ENCODE peak calls at places on chromosomes 6 and 20, in nine cellular contexts. U is lower lobe of right lung; K is PC-9; O is ovary; S is fibroblast of lung; C is heart right ventricle; G is CD4-positive, alpha-beta memory T cell; H is left lung; A is tibial nerve. W is an unnamed sample.

GRCh38 chr6:148335582-148335981 is 7.1 kb upstream of the SASH1 start:
- DNase-seq in U (no peak), K (peak; percentile 61), O (no peak), S (no peak), C (no peak), G (no peak), H (no peak), A (no peak), W (no peak)

GRCh38 chr6:42106663-42107023 is 35.8 kb downstream of the C6orf132 start:
- DNase-seq in U (no peak), K (no peak), O (no peak), S (no peak), C (no peak), G (no peak), H (no peak), A (no peak), W (no peak)

GRCh38 chr20:32110173-32110704 is 725 bp downstream of the TM9SF4 start:
- DNase-seq in U (no peak), K (no peak), O (no peak), S (no peak), C (no peak), G (no peak), H (no peak), A (no peak), W (no peak)

GRCh38 chr6:19834858-19835257 is 2.3 kb upstream of the ID4 start:
- DNase-seq in U (no peak), K (no peak), O (no peak), S (no peak), C (no peak), G (no peak), H (no peak), A (no peak), W (no peak)

GRCh38 chr6:138004423-138005287 is 102.6 kb downstream of the PERP start:
- DNase-seq in U (no peak), K (peak; percentile 57), O (no peak), S (peak; percentile 27), C (peak; percentile 13), G (peak; percentile 14), H (no peak), A (no peak), W (no peak)

GRCh38 chr6:35469711-35470662 is 1.8 kb downstream of the RPL10A start:
- DNase-seq in U (no peak), K (peak; percentile 49), O (peak; percentile 69), S (peak; percentile 34), C (no peak), G (no peak), H (no peak), A (no peak), W (peak; percentile 33)

GRCh38 chr6:3457710-3458605 is 1.1 kb upstream of the SLC22A23 start:
- DNase-seq in U (peak; percentile 68), K (peak; percentile 55), O (no peak), S (peak; percentile 11), C (peak; percentile 7), G (peak; percentile 13), H (no peak), A (no peak), W (no peak)

GRCh38 chr6:7973603-7974002 is 63.0 kb upstream of the TXNDC5 start:
- DNase-seq in U (no peak), K (peak; percentile 67), O (no peak), S (no peak), C (no peak), G (no peak), H (no peak), A (no peak), W (no peak)

GRCh38 chr6:126650931-126651330 is 311.0 kb downstream of the CENPW start:
- DNase-seq in U (no peak), K (no peak), O (no peak), S (peak; percentile 46), C (no peak), G (no peak), H (no peak), A (no peak), W (no peak)

GRCh38 chr6:133741375-133741861 is 147.5 kb upstream of the TCF21 start:
- DNase-seq in U (no peak), K (peak; percentile 89), O (no peak), S (peak; percentile 49), C (no peak), G (no peak), H (no peak), A (no peak), W (no peak)

GRCh38 chr6:170186006-170186908 is 104.6 kb downstream of the DLL1 start:
- DNase-seq in U (no peak), K (no peak), O (peak; percentile 15), S (no peak), C (no peak), G (no peak), H (no peak), A (no peak), W (no peak)

GRCh38 chr6:81834141-81834621 is 81.7 kb upstream of the TENT5A start:
- DNase-seq in U (no peak), K (no peak), O (peak; percentile 66), S (peak; percentile 13), C (peak; percentile 69), G (no peak), H (no peak), A (no peak), W (no peak)

GRCh38 chr6:6856538-6857523 is 250.9 kb upstream of the RREB1 start:
- DNase-seq in U (peak; percentile 83), K (peak; percentile 92), O (no peak), S (peak; percentile 56), C (peak; percentile 70), G (peak; percentile 6), H (peak; percentile 85), A (peak; percentile 39), W (peak; percentile 89)

GRCh38 chr20:58349586-58349985 is 39.4 kb upstream of the VAPB start:
- DNase-seq in U (no peak), K (peak; percentile 61), O (no peak), S (peak; percentile 79), C (no peak), G (no peak), H (no peak), A (no peak), W (no peak)

GRCh38 chr6:140079328-140079727 is 704.9 kb upstream of the CITED2 start:
- DNase-seq in U (no peak), K (peak; percentile 15), O (peak; percentile 40), S (peak; percentile 87), C (peak; percentile 37), G (no peak), H (no peak), A (no peak), W (no peak)

GRCh38 chr20:48425776-48426175 is 402.0 kb downstream of the PREX1 start:
- DNase-seq in U (no peak), K (no peak), O (no peak), S (no peak), C (no peak), G (no peak), H (no peak), A (no peak), W (no peak)

GRCh38 chr20:13990465-13990864 is at the start of gene SEL1L2:
- DNase-seq in U (no peak), K (no peak), O (no peak), S (no peak), C (no peak), G (no peak), H (no peak), A (no peak), W (no peak)

GRCh38 chr20:49501917-49502316 is 19.4 kb upstream of the KCNB1 start:
- DNase-seq in U (no peak), K (no peak), O (no peak), S (peak; percentile 10), C (no peak), G (no peak), H (no peak), A (no peak), W (no peak)

GRCh38 chr6:89951574-89952360 is 57.5 kb downstream of the GJA10 start:
- DNase-seq in U (no peak), K (no peak), O (peak; percentile 51), S (peak; percentile 14), C (no peak), G (no peak), H (no peak), A (no peak), W (no peak)

GRCh38 chr6:4973972-4974885 is 29.6 kb downstream of the RPP40 start:
- DNase-seq in U (no peak), K (no peak), O (peak; percentile 53), S (peak; percentile 72), C (peak; percentile 8), G (no peak), H (no peak), A (no peak), W (no peak)

GRCh38 chr6:23446394-23447001 is 679.5 kb upstream of the NRSN1 start:
- DNase-seq in U (no peak), K (no peak), O (no peak), S (peak; percentile 78), C (peak; percentile 7), G (no peak), H (no peak), A (no peak), W (no peak)

GRCh38 chr6:158642805-158643489 is 1.6 kb downstream of the DYNLT1 start:
- DNase-seq in U (no peak), K (no peak), O (no peak), S (no peak), C (no peak), G (peak; percentile 40), H (no peak), A (no peak), W (no peak)
- H3K4me3 ChIP-seq in U (peak overlapping the region; percentile 97), K (peak overlapping the region; percentile 68), O (peak overlapping the region; percentile 82), S (peak overlapping the region; percentile 98), C (peak overlapping the region; percentile 75), G (peak overlapping the region; percentile 85), H (peak overlapping the region; percentile 81), A (peak overlapping the region; percentile 89), W (peak overlapping the region; percentile 76)

GRCh38 chr20:47327711-47328110 is 28.8 kb downstream of the ZMYND8 start:
- DNase-seq in U (no peak), K (no peak), O (no peak), S (no peak), C (no peak), G (no peak), H (no peak), A (no peak), W (no peak)
- H3K36me3 ChIP-seq in U (peaks cover 9% of the 10 kb centered on the region), K (peaks cover 50% of the 10 kb centered on the region), O (no peaks in the 10 kb centered on the region), S (no peaks in the 10 kb centered on the region), C (no peaks in the 10 kb centered on the region), G (peaks cover 9% of the 10 kb centered on the region), H (no peaks in the 10 kb centered on the region), A (no peaks in the 10 kb centered on the region), W (no peaks in the 10 kb centered on the region)

GRCh38 chr6:22026160-22026678 is 270.6 kb downstream of the PRL start:
- DNase-seq in U (no peak), K (no peak), O (no peak), S (no peak), C (no peak), G (no peak), H (no peak), A (no peak), W (no peak)
- H3K27ac ChIP-seq in U (peak overlapping the region; percentile 60), K (no peak overlapping the region), O (peak overlapping the region; percentile 61), S (no peak overlapping the region), C (peak overlapping the region; percentile 59), G (no peak overlapping the region), H (peak overlapping the region; percentile 75), A (peak overlapping the region; percentile 47), W (no peak overlapping the region)

DNA sequence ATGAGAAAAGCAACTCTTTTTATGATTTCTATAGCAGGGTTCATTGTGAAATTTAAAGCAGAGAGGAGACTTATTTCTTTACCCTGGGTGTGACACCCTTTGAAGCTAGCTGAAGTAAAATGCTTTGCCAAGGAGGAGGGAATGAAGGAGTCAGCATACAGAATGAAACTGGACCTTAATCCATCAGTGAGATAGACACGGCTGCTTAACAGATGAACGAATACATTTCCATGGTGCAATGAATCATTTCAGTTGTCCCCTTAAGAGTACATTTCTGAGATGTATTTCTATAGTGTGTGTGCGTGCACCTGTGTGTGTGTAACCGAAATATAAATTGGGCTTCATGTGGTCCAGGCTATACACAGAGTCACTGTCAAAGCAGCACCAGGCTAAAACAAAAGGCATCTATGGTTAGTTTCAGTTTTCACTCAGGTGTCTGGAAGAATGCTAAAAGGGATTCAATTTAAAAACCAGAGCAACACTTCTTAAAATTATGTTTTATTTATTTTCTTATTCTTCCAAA is 73.9 kb upstream of the CD93 start:
- DNase-seq in U (no peak), K (no peak), O (no peak), S (no peak), C (no peak), G (no peak), H (no peak), A (no peak), W (no peak)
- H3K4me3 ChIP-seq in U (no peak overlapping the region), K (no peak overlapping the region), O (no peak overlapping the region), S (no peak overlapping the region), C (no peak overlapping the region), G (no peak overlapping the region), H (no peak overlapping the region), A (no peak overlapping the region), W (no peak overlapping the region)